ENCODE peak calls at places on chromosomes 6 and 20, in nine cellular contexts. One of them, this sample, is unnamed.

GRCh38 chr6:12328701-12329100 is 38.5 kb downstream of the EDN1 start:
- DNase-seq in renal cortical epithelial cell: no peak
- DNase-seq in IMR-90: no peak
- DNase-seq in SW 1271: no peak
- DNase-seq in GM12865: no peak
- DNase-seq in NCI-H1048: no peak
- DNase-seq in stimulated activated CD8-positive, alpha-beta memory T cell treated with anti-CD3 and anti-CD28 coated beads, Interleukin-4, amount 100 ng/mL, for 1 hour: no peak
- DNase-seq in non-pigmented ciliary epithelial cell: no peak
- DNase-seq in EH: no peak
- DNase-seq in this sample: peak

GRCh38 chr6:7815716-7816115 is 89.8 kb downstream of the BMP6 start:
- DNase-seq in stimulated activated CD8-positive, alpha-beta memory T cell treated with anti-CD3 and anti-CD28 coated beads, Interleukin-4, amount 100 ng/mL, for 1 hour: no peak
- DNase-seq in GM12865: no peak
- DNase-seq in EH: no peak
- DNase-seq in renal cortical epithelial cell: no peak
- DNase-seq in non-pigmented ciliary epithelial cell: no peak
- DNase-seq in SW 1271: no peak
- DNase-seq in IMR-90: no peak
- DNase-seq in NCI-H1048: no peak
- DNase-seq in this sample: no peak

GRCh38 chr6:135870722-135871121 is 19.2 kb downstream of the PDE7B start:
- DNase-seq in EH: peak
- DNase-seq in GM12865: no peak
- DNase-seq in non-pigmented ciliary epithelial cell: peak
- DNase-seq in NCI-H1048: no peak
- DNase-seq in renal cortical epithelial cell: no peak
- DNase-seq in IMR-90: peak
- DNase-seq in stimulated activated CD8-positive, alpha-beta memory T cell treated with anti-CD3 and anti-CD28 coated beads, Interleukin-4, amount 100 ng/mL, for 1 hour: no peak
- DNase-seq in SW 1271: no peak
- DNase-seq in this sample: no peak

GRCh38 chr20:57996936-57997629 is 231.4 kb downstream of the ANKRD60 start:
- DNase-seq in stimulated activated CD8-positive, alpha-beta memory T cell treated with anti-CD3 and anti-CD28 coated beads, Interleukin-4, amount 100 ng/mL, for 1 hour: no peak
- DNase-seq in EH: peak
- DNase-seq in SW 1271: no peak
- DNase-seq in GM12865: no peak
- DNase-seq in NCI-H1048: no peak
- DNase-seq in non-pigmented ciliary epithelial cell: no peak
- DNase-seq in renal cortical epithelial cell: peak
- DNase-seq in IMR-90: no peak
- DNase-seq in this sample: peak

GRCh38 chr20:47252879-47253307 is 103.6 kb downstream of the ZMYND8 start:
- DNase-seq in SW 1271: no peak
- DNase-seq in GM12865: no peak
- DNase-seq in renal cortical epithelial cell: no peak
- DNase-seq in EH: no peak
- DNase-seq in non-pigmented ciliary epithelial cell: no peak
- DNase-seq in NCI-H1048: no peak
- DNase-seq in IMR-90: no peak
- DNase-seq in stimulated activated CD8-positive, alpha-beta memory T cell treated with anti-CD3 and anti-CD28 coated beads, Interleukin-4, amount 100 ng/mL, for 1 hour: no peak
- DNase-seq in this sample: no peak

GRCh38 chr6:42726026-42726425 is 3.6 kb upstream of the PRPH2 start:
- DNase-seq in NCI-H1048: no peak
- DNase-seq in renal cortical epithelial cell: no peak
- DNase-seq in GM12865: no peak
- DNase-seq in stimulated activated CD8-positive, alpha-beta memory T cell treated with anti-CD3 and anti-CD28 coated beads, Interleukin-4, amount 100 ng/mL, for 1 hour: no peak
- DNase-seq in non-pigmented ciliary epithelial cell: no peak
- DNase-seq in EH: no peak
- DNase-seq in SW 1271: no peak
- DNase-seq in IMR-90: no peak
- DNase-seq in this sample: no peak

GRCh38 chr6:26363882-26364825 is 844 bp upstream of the BTN3A2 start:
- DNase-seq in non-pigmented ciliary epithelial cell: no peak
- DNase-seq in GM12865: no peak
- DNase-seq in NCI-H1048: no peak
- DNase-seq in EH: peak
- DNase-seq in stimulated activated CD8-positive, alpha-beta memory T cell treated with anti-CD3 and anti-CD28 coated beads, Interleukin-4, amount 100 ng/mL, for 1 hour: no peak
- DNase-seq in SW 1271: no peak
- DNase-seq in renal cortical epithelial cell: no peak
- DNase-seq in IMR-90: no peak
- DNase-seq in this sample: no peak

GRCh38 chr6:7389162-7389450 is 436 bp downstream of the CAGE1 start:
- DNase-seq in non-pigmented ciliary epithelial cell: no peak
- DNase-seq in GM12865: no peak
- DNase-seq in NCI-H1048: peak
- DNase-seq in EH: no peak
- DNase-seq in stimulated activated CD8-positive, alpha-beta memory T cell treated with anti-CD3 and anti-CD28 coated beads, Interleukin-4, amount 100 ng/mL, for 1 hour: no peak
- DNase-seq in IMR-90: peak
- DNase-seq in renal cortical epithelial cell: peak
- DNase-seq in SW 1271: peak
- DNase-seq in this sample: no peak

GRCh38 chr6:142950291-142950690 is 5.3 kb upstream of the HIVEP2 start:
- DNase-seq in GM12865: no peak
- DNase-seq in SW 1271: no peak
- DNase-seq in IMR-90: no peak
- DNase-seq in non-pigmented ciliary epithelial cell: no peak
- DNase-seq in EH: no peak
- DNase-seq in stimulated activated CD8-positive, alpha-beta memory T cell treated with anti-CD3 and anti-CD28 coated beads, Interleukin-4, amount 100 ng/mL, for 1 hour: no peak
- DNase-seq in NCI-H1048: no peak
- DNase-seq in renal cortical epithelial cell: no peak
- DNase-seq in this sample: no peak

GRCh38 chr6:155085582-155086253 is 90.6 kb downstream of the TIAM2 start:
- DNase-seq in EH: peak
- DNase-seq in NCI-H1048: no peak
- DNase-seq in renal cortical epithelial cell: peak
- DNase-seq in stimulated activated CD8-positive, alpha-beta memory T cell treated with anti-CD3 and anti-CD28 coated beads, Interleukin-4, amount 100 ng/mL, for 1 hour: no peak
- DNase-seq in IMR-90: peak
- DNase-seq in SW 1271: no peak
- DNase-seq in GM12865: no peak
- DNase-seq in non-pigmented ciliary epithelial cell: no peak
- DNase-seq in this sample: peak

GRCh38 chr6:150129616-150130505 is 13.0 kb upstream of the PPP1R14C start:
- DNase-seq in renal cortical epithelial cell: peak
- DNase-seq in GM12865: no peak
- DNase-seq in non-pigmented ciliary epithelial cell: no peak
- DNase-seq in SW 1271: no peak
- DNase-seq in EH: no peak
- DNase-seq in IMR-90: no peak
- DNase-seq in stimulated activated CD8-positive, alpha-beta memory T cell treated with anti-CD3 and anti-CD28 coated beads, Interleukin-4, amount 100 ng/mL, for 1 hour: no peak
- DNase-seq in NCI-H1048: no peak
- DNase-seq in this sample: no peak

GRCh38 chr20:37723668-37724067 is 29.8 kb downstream of the CTNNBL1 start:
- DNase-seq in NCI-H1048: no peak
- DNase-seq in stimulated activated CD8-positive, alpha-beta memory T cell treated with anti-CD3 and anti-CD28 coated beads, Interleukin-4, amount 100 ng/mL, for 1 hour: no peak
- DNase-seq in renal cortical epithelial cell: no peak
- DNase-seq in IMR-90: no peak
- DNase-seq in non-pigmented ciliary epithelial cell: no peak
- DNase-seq in GM12865: no peak
- DNase-seq in EH: no peak
- DNase-seq in SW 1271: no peak
- DNase-seq in this sample: no peak

GRCh38 chr6:9520417-9521151 is 894.3 kb downstream of the TFAP2A start:
- DNase-seq in EH: peak
- DNase-seq in IMR-90: peak
- DNase-seq in SW 1271: peak
- DNase-seq in stimulated activated CD8-positive, alpha-beta memory T cell treated with anti-CD3 and anti-CD28 coated beads, Interleukin-4, amount 100 ng/mL, for 1 hour: no peak
- DNase-seq in GM12865: peak
- DNase-seq in renal cortical epithelial cell: peak
- DNase-seq in NCI-H1048: no peak
- DNase-seq in non-pigmented ciliary epithelial cell: peak
- DNase-seq in this sample: no peak

GRCh38 chr20:62387219-62387913 is 463 bp downstream of the RPS21 start:
- DNase-seq in non-pigmented ciliary epithelial cell: no peak
- DNase-seq in NCI-H1048: no peak
- DNase-seq in SW 1271: no peak
- DNase-seq in GM12865: peak
- DNase-seq in EH: no peak
- DNase-seq in renal cortical epithelial cell: no peak
- DNase-seq in stimulated activated CD8-positive, alpha-beta memory T cell treated with anti-CD3 and anti-CD28 coated beads, Interleukin-4, amount 100 ng/mL, for 1 hour: no peak
- DNase-seq in IMR-90: no peak
- DNase-seq in this sample: no peak

GRCh38 chr6:52643158-52643557 is 27.8 kb upstream of the TMEM14A start:
- DNase-seq in SW 1271: no peak
- DNase-seq in stimulated activated CD8-positive, alpha-beta memory T cell treated with anti-CD3 and anti-CD28 coated beads, Interleukin-4, amount 100 ng/mL, for 1 hour: no peak
- DNase-seq in EH: no peak
- DNase-seq in non-pigmented ciliary epithelial cell: no peak
- DNase-seq in IMR-90: peak
- DNase-seq in GM12865: no peak
- DNase-seq in renal cortical epithelial cell: no peak
- DNase-seq in NCI-H1048: no peak
- DNase-seq in this sample: no peak

GRCh38 chr20:605237-605636 is 4.9 kb downstream of the TCF15 start:
- DNase-seq in renal cortical epithelial cell: no peak
- DNase-seq in SW 1271: no peak
- DNase-seq in GM12865: no peak
- DNase-seq in NCI-H1048: no peak
- DNase-seq in EH: peak
- DNase-seq in IMR-90: no peak
- DNase-seq in non-pigmented ciliary epithelial cell: no peak
- DNase-seq in stimulated activated CD8-positive, alpha-beta memory T cell treated with anti-CD3 and anti-CD28 coated beads, Interleukin-4, amount 100 ng/mL, for 1 hour: no peak
- DNase-seq in this sample: no peak

GRCh38 chr6:27188885-27189418 is 58.5 kb upstream of the PRSS16 start:
- DNase-seq in IMR-90: peak
- DNase-seq in NCI-H1048: peak
- DNase-seq in non-pigmented ciliary epithelial cell: no peak
- DNase-seq in renal cortical epithelial cell: peak
- DNase-seq in GM12865: peak
- DNase-seq in stimulated activated CD8-positive, alpha-beta memory T cell treated with anti-CD3 and anti-CD28 coated beads, Interleukin-4, amount 100 ng/mL, for 1 hour: no peak
- DNase-seq in SW 1271: peak
- DNase-seq in EH: peak
- DNase-seq in this sample: peak

GRCh38 chr20:34542439-34542838 is 16.1 kb upstream of the MAP1LC3A start:
- DNase-seq in IMR-90: no peak
- DNase-seq in NCI-H1048: no peak
- DNase-seq in non-pigmented ciliary epithelial cell: no peak
- DNase-seq in EH: no peak
- DNase-seq in GM12865: no peak
- DNase-seq in stimulated activated CD8-positive, alpha-beta memory T cell treated with anti-CD3 and anti-CD28 coated beads, Interleukin-4, amount 100 ng/mL, for 1 hour: no peak
- DNase-seq in SW 1271: no peak
- DNase-seq in renal cortical epithelial cell: no peak
- DNase-seq in this sample: no peak

GRCh38 chr20:60921021-60921622 is 330.9 kb upstream of the CDH4 start:
- DNase-seq in IMR-90: peak
- DNase-seq in EH: peak
- DNase-seq in NCI-H1048: peak
- DNase-seq in SW 1271: no peak
- DNase-seq in GM12865: no peak
- DNase-seq in renal cortical epithelial cell: no peak
- DNase-seq in stimulated activated CD8-positive, alpha-beta memory T cell treated with anti-CD3 and anti-CD28 coated beads, Interleukin-4, amount 100 ng/mL, for 1 hour: no peak
- DNase-seq in non-pigmented ciliary epithelial cell: no peak
- DNase-seq in this sample: no peak

GRCh38 chr6:164322533-164322932 is 908.0 kb downstream of the QKI start:
- DNase-seq in renal cortical epithelial cell: peak
- DNase-seq in stimulated activated CD8-positive, alpha-beta memory T cell treated with anti-CD3 and anti-CD28 coated beads, Interleukin-4, amount 100 ng/mL, for 1 hour: no peak
- DNase-seq in IMR-90: no peak
- DNase-seq in EH: no peak
- DNase-seq in GM12865: no peak
- DNase-seq in SW 1271: no peak
- DNase-seq in non-pigmented ciliary epithelial cell: peak
- DNase-seq in NCI-H1048: no peak
- DNase-seq in this sample: peak

GRCh38 chr6:26340066-26340465 is 24.9 kb upstream of the BTN3A2 start:
- DNase-seq in GM12865: no peak
- DNase-seq in renal cortical epithelial cell: no peak
- DNase-seq in SW 1271: no peak
- DNase-seq in NCI-H1048: no peak
- DNase-seq in stimulated activated CD8-positive, alpha-beta memory T cell treated with anti-CD3 and anti-CD28 coated beads, Interleukin-4, amount 100 ng/mL, for 1 hour: no peak
- DNase-seq in non-pigmented ciliary epithelial cell: no peak
- DNase-seq in IMR-90: no peak
- DNase-seq in EH: no peak
- DNase-seq in this sample: no peak

GRCh38 chr6:121652726-121653623 is 217.5 kb downstream of the GJA1 start:
- DNase-seq in renal cortical epithelial cell: peak
- DNase-seq in GM12865: no peak
- DNase-seq in EH: peak
- DNase-seq in IMR-90: peak
- DNase-seq in SW 1271: no peak
- DNase-seq in non-pigmented ciliary epithelial cell: peak
- DNase-seq in NCI-H1048: no peak
- DNase-seq in stimulated activated CD8-positive, alpha-beta memory T cell treated with anti-CD3 and anti-CD28 coated beads, Interleukin-4, amount 100 ng/mL, for 1 hour: no peak
- DNase-seq in this sample: no peak